ENCODE peak calls at places on chromosomes 16 and 17, in nine cellular contexts. U is mesothelial cell of epicardium; N is esophagus muscularis mucosa; W is progenitor cell of endocrine pancreas; S is cardiac muscle cell; E is choroid plexus epithelial cell; X is CD4-positive, alpha-beta T cell; P is WTC11; V is lower lobe of right lung. L is an unnamed sample.

GRCh38 chr16:75322706-75323105 is 71.3 kb upstream of the BCAR1 start:
- DNase-seq in U (no peak), N (no peak), W (no peak), S (peak), E (peak), X (no peak), P (no peak), V (no peak), L (no peak)

GRCh38 chr17:76831316-76831715 is 36.9 kb upstream of the MGAT5B start:
- DNase-seq in U (no peak), N (no peak), W (no peak), S (no peak), E (no peak), X (no peak), P (no peak), V (no peak), L (no peak)

GRCh38 chr16:72996291-72997062 is 51.5 kb downstream of the ZFHX3 start:
- DNase-seq in U (no peak), N (no peak), W (no peak), S (no peak), E (no peak), X (no peak), P (no peak), V (no peak), L (no peak)

GRCh38 chr16:86844691-86845090 is 266.3 kb downstream of the FOXL1 start:
- DNase-seq in U (no peak), N (no peak), W (no peak), S (no peak), E (no peak), X (no peak), P (no peak), V (no peak), L (peak)

GRCh38 chr17:60463157-60463820 is 41.0 kb downstream of the CHCT1 start:
- DNase-seq in U (no peak), N (no peak), W (no peak), S (no peak), E (peak), X (no peak), P (no peak), V (no peak), L (no peak)

GRCh38 chr17:32625971-32626370 is 139.2 kb downstream of the CDK5R1 start:
- DNase-seq in U (no peak), N (no peak), W (no peak), S (no peak), E (no peak), X (no peak), P (no peak), V (no peak), L (no peak)

GRCh38 chr17:62882284-62882683 is 74.2 kb upstream of the MARCHF10 start:
- DNase-seq in U (no peak), N (no peak), W (no peak), S (no peak), E (no peak), X (no peak), P (no peak), V (no peak), L (no peak)

GRCh38 chr17:78609198-78609597 is 32.0 kb upstream of the DNAH17 start:
- DNase-seq in U (no peak), N (no peak), W (no peak), S (no peak), E (no peak), X (no peak), P (no peak), V (no peak), L (no peak)

GRCh38 chr17:75691371-75692290 is 24.5 kb downstream of the SAP30BP start:
- DNase-seq in U (no peak), N (no peak), W (no peak), S (peak), E (no peak), X (no peak), P (no peak), V (no peak), L (no peak)

GRCh38 chr17:28255616-28256015 is 63.4 kb upstream of the TMEM97 start:
- DNase-seq in U (no peak), N (no peak), W (no peak), S (no peak), E (no peak), X (no peak), P (no peak), V (no peak), L (no peak)

GRCh38 chr17:9991351-9991750 is 86.3 kb upstream of the RCVRN start:
- DNase-seq in U (no peak), N (no peak), W (no peak), S (no peak), E (no peak), X (no peak), P (no peak), V (no peak), L (no peak)

GRCh38 chr16:22088642-22089041 is 3.7 kb upstream of the VWA3A start:
- DNase-seq in U (no peak), N (no peak), W (no peak), S (no peak), E (no peak), X (no peak), P (no peak), V (no peak), L (no peak)

GRCh38 chr17:10751569-10751968 is 21.7 kb upstream of the TMEM220 start:
- DNase-seq in U (no peak), N (no peak), W (no peak), S (no peak), E (no peak), X (no peak), P (no peak), V (no peak), L (no peak)

GRCh38 chr17:19409509-19409908 is 1.5 kb upstream of the RNF112 start:
- DNase-seq in U (no peak), N (no peak), W (no peak), S (peak), E (peak), X (no peak), P (no peak), V (no peak), L (no peak)

GRCh38 chr16:12186774-12187335 is 210.3 kb downstream of the SNX29 start:
- DNase-seq in U (no peak), N (no peak), W (no peak), S (no peak), E (peak), X (no peak), P (no peak), V (no peak), L (no peak)

GRCh38 chr17:83192161-83192788 is 112.9 kb downstream of the METRNL start:
- DNase-seq in U (no peak), N (no peak), W (no peak), S (no peak), E (no peak), X (no peak), P (peak), V (peak), L (no peak)

GRCh38 chr16:10675221-10675620 is 19.5 kb downstream of the TEKT5 start:
- DNase-seq in U (no peak), N (no peak), W (no peak), S (no peak), E (no peak), X (no peak), P (no peak), V (no peak), L (no peak)

GRCh38 chr16:11251525-11252481 is 4.2 kb downstream of the SOCS1 start:
- DNase-seq in U (no peak), N (no peak), W (no peak), S (peak), E (peak), X (peak), P (no peak), V (no peak), L (no peak)

GRCh38 chr17:64515419-64515818 is 8.6 kb downstream of the CEP95 start:
- DNase-seq in U (no peak), N (no peak), W (no peak), S (no peak), E (no peak), X (no peak), P (no peak), V (no peak), L (no peak)

GRCh38 chr16:68296291-68296690 is 14.5 kb downstream of the SLC7A6OS start:
- DNase-seq in U (no peak), N (no peak), W (no peak), S (no peak), E (no peak), X (no peak), P (no peak), V (no peak), L (no peak)

GRCh38 chr16:88784074-88784855 is 755 bp downstream of the PIEZO1 start:
- DNase-seq in U (peak), N (no peak), W (peak), S (peak), E (peak), X (no peak), P (peak), V (peak), L (no peak)

GRCh38 chr17:20010099-20010863 is 1.1 kb downstream of the SPECC1 start:
- DNase-seq in U (no peak), N (no peak), W (no peak), S (peak), E (peak), X (no peak), P (peak), V (no peak), L (peak)

GRCh38 chr17:74360993-74361612 is 565 bp downstream of the BTBD17 start:
- DNase-seq in U (no peak), N (no peak), W (no peak), S (no peak), E (no peak), X (no peak), P (no peak), V (no peak), L (no peak)

GRCh38 chr17:31595076-31595475 is 203.6 kb downstream of the RAB11FIP4 start:
- DNase-seq in U (no peak), N (no peak), W (no peak), S (no peak), E (peak), X (no peak), P (no peak), V (no peak), L (no peak)

GRCh38 chr17:41976142-41976768 is 9.7 kb downstream of the CNP start:
- DNase-seq in U (no peak), N (no peak), W (no peak), S (no peak), E (peak), X (no peak), P (no peak), V (peak), L (no peak)

GRCh38 chr16:23508589-23509440 is 1.5 kb downstream of the GGA2 start:
- DNase-seq in U (no peak), N (no peak), W (no peak), S (peak), E (peak), X (no peak), P (peak), V (no peak), L (peak)

GRCh38 chr16:88064011-88064888 is 113.0 kb downstream of the BANP start:
- DNase-seq in U (no peak), N (no peak), W (no peak), S (no peak), E (no peak), X (no peak), P (no peak), V (peak), L (no peak)

GRCh38 chr17:50708050-50709000 is 611 bp upstream of the ANKRD40 start:
- DNase-seq in U (no peak), N (no peak), W (no peak), S (no peak), E (peak), X (no peak), P (no peak), V (no peak), L (no peak)

GRCh38 chr17:52789829-52790228 is 631.3 kb upstream of the CA10 start:
- DNase-seq in U (no peak), N (no peak), W (no peak), S (peak), E (no peak), X (no peak), P (no peak), V (no peak), L (no peak)

GRCh38 chr17:75181608-75182318 is 996 bp downstream of the SUMO2 start:
- DNase-seq in U (no peak), N (no peak), W (no peak), S (peak), E (peak), X (peak), P (no peak), V (peak), L (no peak)

GRCh38 chr17:67022451-67022810 is 21.9 kb upstream of the CACNG1 start:
- DNase-seq in U (no peak), N (no peak), W (no peak), S (no peak), E (no peak), X (no peak), P (no peak), V (no peak), L (no peak)

GRCh38 chr17:48215583-48216139 is 108.1 kb downstream of the SNX11 start:
- DNase-seq in U (no peak), N (no peak), W (no peak), S (peak), E (peak), X (no peak), P (peak), V (no peak), L (peak)
- TF ChIP-seq CTCF in U (peak), N (no peak), W (peak), S (peak), E (peak), X (no peak), P (peak), V (peak), L (peak)

GRCh38 chr16:85112364-85112763 is at the start of gene CIBAR2:
- DNase-seq in U (no peak), N (no peak), W (no peak), S (no peak), E (no peak), X (no peak), P (no peak), V (no peak), L (peak)

GRCh38 chr16:85107083-85107482 is 5.2 kb downstream of the CIBAR2 start:
- DNase-seq in U (no peak), N (no peak), W (no peak), S (no peak), E (no peak), X (no peak), P (no peak), V (no peak), L (no peak)

GRCh38 chr16:85107532-85107931 is 4.7 kb downstream of the CIBAR2 start:
- DNase-seq in U (no peak), N (no peak), W (no peak), S (no peak), E (no peak), X (no peak), P (no peak), V (no peak), L (no peak)

GRCh38 chr16:85111184-85111583 is 1.1 kb downstream of the CIBAR2 start:
- DNase-seq in U (no peak), N (no peak), W (no peak), S (no peak), E (no peak), X (no peak), P (no peak), V (no peak), L (no peak)

DNA sequence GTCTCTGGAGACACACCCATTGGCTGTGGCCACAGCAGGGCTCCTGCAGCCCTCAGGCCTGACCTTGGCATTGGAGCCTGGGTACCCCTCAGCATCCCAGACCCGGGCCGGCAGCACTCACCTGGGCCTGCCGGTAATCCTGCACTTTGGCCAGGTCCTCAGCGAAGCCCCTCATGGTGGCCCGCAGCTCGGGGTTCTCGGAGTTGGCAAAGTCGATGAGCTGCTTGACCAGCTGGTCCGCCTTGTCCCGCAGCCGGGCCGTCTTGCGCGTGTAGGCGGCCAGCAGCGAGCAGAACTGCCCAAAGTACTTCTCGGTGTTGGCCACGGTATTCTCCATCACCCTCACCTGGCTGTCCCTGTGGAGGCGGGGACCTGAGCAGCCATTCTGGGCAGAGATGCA is 2.2 kb downstream of the CIBAR2 start:
- DNase-seq in U (no peak), N (no peak), W (no peak), S (no peak), E (no peak), X (no peak), P (no peak), V (no peak), L (no peak)
- TF ChIP-seq CTCF in U (no peak), N (no peak), W (no peak), S (no peak), E (no peak), X (no peak), P (no peak), V (no peak), L (no peak)

DNA sequence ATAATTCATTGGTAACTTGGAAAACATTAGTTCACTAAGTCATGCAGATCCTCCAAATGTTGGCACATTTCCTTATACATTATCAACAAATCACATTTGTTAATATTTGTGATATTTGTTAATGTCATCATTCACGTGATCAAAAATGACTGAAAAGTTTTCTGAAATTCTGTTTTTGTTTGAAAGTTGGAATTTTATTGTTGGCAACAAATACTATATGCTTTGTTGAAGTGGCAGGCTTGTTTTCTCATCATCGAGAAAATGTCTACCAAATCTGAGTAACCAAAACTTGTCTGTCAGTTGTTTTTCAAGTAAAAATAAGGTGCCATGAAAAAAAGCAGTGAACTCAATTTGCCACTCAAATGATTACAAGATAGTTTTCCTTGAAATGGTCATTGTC is 62.8 kb downstream of the NACA2 start:
- DNase-seq in U (no peak), N (no peak), W (no peak), S (no peak), E (no peak), X (no peak), P (no peak), V (no peak), L (no peak)
- TF ChIP-seq CTCF in U (no peak), N (no peak), W (no peak), S (no peak), E (no peak), X (no peak), P (no peak), V (no peak), L (no peak)

GRCh38 chr17:45050680-45051059 is 762 bp downstream of the DCAKD start:
- DNase-seq in U (no peak), N (no peak), W (no peak), S (peak), E (peak), X (no peak), P (no peak), V (no peak), L (no peak)

GRCh38 chr17:45051060-45051719 is at the start of gene DCAKD:
- DNase-seq in U (peak), N (peak), W (peak), S (peak), E (peak), X (peak), P (peak), V (peak), L (peak)

GRCh38 chr17:45052052-45052772 is 780 bp upstream of the DCAKD start:
- DNase-seq in U (no peak), N (no peak), W (peak), S (peak), E (peak), X (peak), P (peak), V (peak), L (peak)

GRCh38 chr17:45046536-45047125 is 4.8 kb downstream of the DCAKD start:
- DNase-seq in U (no peak), N (no peak), W (no peak), S (no peak), E (peak), X (no peak), P (no peak), V (no peak), L (no peak)

DNA sequence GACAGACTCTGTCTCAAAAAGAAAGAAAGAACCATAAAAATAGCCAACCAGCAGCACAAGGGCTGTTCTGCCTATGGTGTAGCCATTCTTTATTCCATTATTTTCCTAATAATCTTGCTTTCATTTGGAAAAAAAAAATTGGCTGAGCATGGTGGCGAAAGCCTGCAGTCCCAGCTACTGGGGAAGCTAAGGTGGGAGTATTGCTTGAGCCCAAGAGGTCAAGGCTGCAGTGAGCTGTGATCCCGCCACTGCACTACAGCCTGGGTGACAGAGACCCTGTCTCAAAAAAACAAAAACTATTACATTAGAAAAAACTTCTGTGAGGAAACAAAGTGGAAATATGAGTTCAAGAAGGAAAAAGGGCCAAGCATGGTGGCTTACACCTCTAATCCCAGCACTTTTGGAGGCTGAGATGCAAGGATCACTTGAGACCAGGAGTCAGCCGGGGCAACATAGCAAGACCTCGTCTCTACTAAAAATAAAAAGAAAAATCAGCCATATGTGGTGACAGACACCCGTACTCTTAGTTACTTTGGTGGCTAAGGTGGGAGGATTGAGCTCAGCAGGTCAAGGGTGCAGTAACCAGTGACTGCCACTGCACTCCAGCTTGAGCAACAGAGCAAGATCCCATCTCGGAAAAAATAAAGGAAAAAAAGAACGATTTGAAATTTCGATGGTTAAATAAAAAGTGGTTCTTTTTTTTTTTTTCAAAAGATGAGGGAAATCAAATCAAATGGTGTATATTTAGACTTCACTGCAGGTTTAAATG is 2.5 kb downstream of the DCAKD start:
- DNase-seq in U (no peak), N (no peak), W (no peak), S (no peak), E (no peak), X (no peak), P (no peak), V (no peak), L (no peak)
- TF ChIP-seq CTCF in U (peak), N (peak), W (peak), S (peak), E (peak), X (no peak), P (no peak), V (peak), L (peak)

GRCh38 chr16:1561266-1561665 is 27.8 kb downstream of the TMEM204 start:
- DNase-seq in U (no peak), N (no peak), W (no peak), S (no peak), E (no peak), X (no peak), P (no peak), V (no peak), L (no peak)

GRCh38 chr16:1561836-1562235 is 28.4 kb downstream of the TMEM204 start:
- DNase-seq in U (no peak), N (no peak), W (no peak), S (no peak), E (no peak), X (no peak), P (no peak), V (no peak), L (no peak)

GRCh38 chr16:1565083-1565805 is 31.8 kb downstream of the TMEM204 start:
- DNase-seq in U (no peak), N (no peak), W (no peak), S (no peak), E (no peak), X (no peak), P (no peak), V (no peak), L (no peak)

GRCh38 chr16:1563786-1564185 is 30.3 kb downstream of the TMEM204 start:
- DNase-seq in U (no peak), N (no peak), W (no peak), S (no peak), E (no peak), X (no peak), P (no peak), V (no peak), L (no peak)

GRCh38 chr16:1564325-1564724 is 30.9 kb downstream of the TMEM204 start:
- DNase-seq in U (no peak), N (no peak), W (no peak), S (no peak), E (no peak), X (no peak), P (no peak), V (no peak), L (no peak)
- TF ChIP-seq CTCF in U (no peak), N (no peak), W (peak), S (peak), E (peak), X (no peak), P (no peak), V (peak), L (peak)

GRCh38 chr17:79904865-79905264 is 65.6 kb upstream of the CBX4 start:
- DNase-seq in U (no peak), N (no peak), W (no peak), S (no peak), E (no peak), X (no peak), P (peak), V (no peak), L (no peak)

GRCh38 chr17:79909121-79909520 is 69.9 kb upstream of the CBX4 start:
- DNase-seq in U (no peak), N (no peak), W (no peak), S (no peak), E (no peak), X (no peak), P (no peak), V (peak), L (no peak)

GRCh38 chr17:79907217-79907715 is 68.0 kb upstream of the CBX4 start:
- DNase-seq in U (no peak), N (no peak), W (no peak), S (no peak), E (no peak), X (no peak), P (peak), V (peak), L (no peak)

GRCh38 chr17:79907855-79908254 is 68.6 kb upstream of the CBX4 start:
- DNase-seq in U (no peak), N (no peak), W (no peak), S (peak), E (peak), X (no peak), P (no peak), V (peak), L (no peak)

GRCh38 chr17:79905832-79906231 is 66.6 kb upstream of the CBX4 start:
- DNase-seq in U (no peak), N (no peak), W (no peak), S (no peak), E (peak), X (no peak), P (peak), V (no peak), L (no peak)
- TF ChIP-seq CTCF in U (peak), N (no peak), W (peak), S (no peak), E (peak), X (no peak), P (no peak), V (no peak), L (peak)